ENCODE peak calls at places on chromosome 5, in five cellular contexts. Z, P, I, W and F are unnamed samples. For H4K20me1, the result is how much of the 10 kb centered on the place peaks cover.

GRCh38 chr5:17255471-17256016 is 38.1 kb downstream of the BASP1 start:
- DNase-seq in Z (no peak), P (no peak), I (no peak), W (peak), F (no peak)

GRCh38 chr5:180323929-180324632 is 29.1 kb downstream of the GFPT2 start:
- DNase-seq in Z (no peak), P (no peak), I (no peak), W (no peak), F (no peak)

GRCh38 chr5:119321569-119322311 is 34.1 kb upstream of the TNFAIP8 start:
- DNase-seq in Z (peak), P (no peak), I (no peak), W (no peak), F (no peak)

GRCh38 chr5:50711280-50711679 is 44.8 kb downstream of the PARP8 start:
- DNase-seq in Z (no peak), P (no peak), I (no peak), W (peak), F (no peak)

GRCh38 chr5:170499621-170500020 is 4.2 kb upstream of the KCNIP1 start:
- DNase-seq in Z (no peak), P (no peak), I (no peak), W (no peak), F (no peak)

GRCh38 chr5:9196403-9197224 is 349.3 kb downstream of the SEMA5A start:
- DNase-seq in Z (no peak), P (no peak), I (no peak), W (no peak), F (no peak)

GRCh38 chr5:86837610-86838009 is 219.9 kb downstream of the COX7C start:
- DNase-seq in Z (no peak), P (no peak), I (no peak), W (no peak), F (no peak)

GRCh38 chr5:138466058-138466899 is 1.0 kb downstream of the EGR1 start:
- DNase-seq in Z (peak), P (peak), I (no peak), W (no peak), F (no peak)

GRCh38 chr5:7811715-7812114 is 39.2 kb downstream of the CFAP90 start:
- DNase-seq in Z (no peak), P (no peak), I (no peak), W (no peak), F (no peak)

GRCh38 chr5:164967354-164967753 is 1461.9 kb downstream of the MAT2B start:
- DNase-seq in Z (no peak), P (no peak), I (no peak), W (no peak), F (no peak)

GRCh38 chr5:154002511-154003020 is 36.1 kb downstream of the FAM114A2 start:
- DNase-seq in Z (no peak), P (no peak), I (no peak), W (no peak), F (no peak)

GRCh38 chr5:139403787-139404483 is at the start of gene SPATA24:
- DNase-seq in Z (peak), P (peak), I (peak), W (peak), F (peak)

GRCh38 chr5:2582507-2582906 is 169.0 kb downstream of the IRX2 start:
- DNase-seq in Z (no peak), P (no peak), I (no peak), W (no peak), F (no peak)

GRCh38 chr5:1734271-1734907 is 65.2 kb downstream of the MRPL36 start:
- DNase-seq in Z (no peak), P (no peak), I (no peak), W (no peak), F (no peak)

GRCh38 chr5:72788851-72789505 is 27.5 kb upstream of the TNPO1 start:
- DNase-seq in Z (no peak), P (peak), I (no peak), W (no peak), F (no peak)

GRCh38 chr5:135642934-135643333 is 64.1 kb upstream of the CXCL14 start:
- DNase-seq in Z (no peak), P (no peak), I (no peak), W (no peak), F (no peak)

GRCh38 chr5:131795879-131796792 is 681 bp downstream of the FNIP1 start:
- DNase-seq in Z (no peak), P (peak), I (peak), W (no peak), F (peak)

GRCh38 chr5:159449925-159450324 is 119.6 kb upstream of the IL12B start:
- DNase-seq in Z (no peak), P (no peak), I (no peak), W (no peak), F (no peak)

GRCh38 chr5:125011419-125011818 is 265.0 kb upstream of the ZNF608 start:
- DNase-seq in Z (no peak), P (peak), I (no peak), W (no peak), F (no peak)
- H3K4me3 ChIP-seq in Z (no peak), P (no peak), I (no peak), W (no peak), F (no peak)

GRCh38 chr5:107457881-107458280 is 212.9 kb downstream of the EFNA5 start:
- DNase-seq in Z (no peak), P (no peak), I (no peak), W (no peak), F (no peak)

GRCh38 chr5:107458322-107458721 is 212.4 kb downstream of the EFNA5 start:
- DNase-seq in Z (no peak), P (no peak), I (no peak), W (no peak), F (no peak)

GRCh38 chr5:107457138-107457537 is 213.6 kb downstream of the EFNA5 start:
- DNase-seq in Z (no peak), P (no peak), I (no peak), W (no peak), F (no peak)

GRCh38 chr5:107455111-107455544 is 215.6 kb downstream of the EFNA5 start:
- DNase-seq in Z (no peak), P (no peak), I (no peak), W (no peak), F (no peak)

DNA sequence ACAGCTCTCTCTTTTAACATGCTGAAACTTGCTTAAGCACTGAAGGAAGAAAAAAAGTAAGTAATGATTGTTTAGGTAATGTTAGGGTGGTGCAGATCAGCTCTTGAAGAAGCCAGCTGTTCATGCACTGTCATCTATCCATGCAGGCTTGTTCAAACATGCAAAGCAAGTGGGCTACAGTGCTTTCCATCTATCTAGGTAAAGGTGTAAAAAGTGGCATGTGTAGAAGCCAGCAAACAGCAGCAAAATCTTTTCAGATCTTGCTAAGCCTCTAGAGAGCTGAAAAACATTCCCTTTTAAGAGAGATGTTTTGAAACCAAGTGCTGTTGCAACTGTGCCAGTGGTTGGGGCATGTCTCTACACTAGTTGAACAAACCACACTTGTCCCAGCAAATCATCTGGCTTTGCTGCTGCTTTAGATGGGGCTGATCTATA is 214.4 kb downstream of the EFNA5 start:
- DNase-seq in Z (no peak), P (no peak), I (no peak), W (peak), F (no peak)
- H4K20me1 ChIP-seq in Z (under half), P (under half), I (under half), W (under half), F (under half)

GRCh38 chr5:42993516-42994284 is 46.4 kb downstream of the ANXA2R start:
- DNase-seq in Z (no peak), P (no peak), I (no peak), W (no peak), F (no peak)
- TF ChIP-seq CREB1 in Z (no peak), P (no peak), I (no peak), W (no peak), F (no peak)

GRCh38 chr5:177131352-177131710 is 2.2 kb upstream of the NSD1 start:
- DNase-seq in Z (no peak), P (no peak), I (peak), W (no peak), F (no peak)

GRCh38 chr5:177131711-177132503 is 1.7 kb upstream of the NSD1 start:
- DNase-seq in Z (no peak), P (no peak), I (peak), W (no peak), F (peak)

GRCh38 chr5:177133119-177133844 is at the start of gene NSD1:
- DNase-seq in Z (peak), P (no peak), I (peak), W (peak), F (peak)

GRCh38 chr5:177133845-177134652 is 476 bp downstream of the NSD1 start:
- DNase-seq in Z (peak), P (no peak), I (peak), W (no peak), F (peak)

DNA sequence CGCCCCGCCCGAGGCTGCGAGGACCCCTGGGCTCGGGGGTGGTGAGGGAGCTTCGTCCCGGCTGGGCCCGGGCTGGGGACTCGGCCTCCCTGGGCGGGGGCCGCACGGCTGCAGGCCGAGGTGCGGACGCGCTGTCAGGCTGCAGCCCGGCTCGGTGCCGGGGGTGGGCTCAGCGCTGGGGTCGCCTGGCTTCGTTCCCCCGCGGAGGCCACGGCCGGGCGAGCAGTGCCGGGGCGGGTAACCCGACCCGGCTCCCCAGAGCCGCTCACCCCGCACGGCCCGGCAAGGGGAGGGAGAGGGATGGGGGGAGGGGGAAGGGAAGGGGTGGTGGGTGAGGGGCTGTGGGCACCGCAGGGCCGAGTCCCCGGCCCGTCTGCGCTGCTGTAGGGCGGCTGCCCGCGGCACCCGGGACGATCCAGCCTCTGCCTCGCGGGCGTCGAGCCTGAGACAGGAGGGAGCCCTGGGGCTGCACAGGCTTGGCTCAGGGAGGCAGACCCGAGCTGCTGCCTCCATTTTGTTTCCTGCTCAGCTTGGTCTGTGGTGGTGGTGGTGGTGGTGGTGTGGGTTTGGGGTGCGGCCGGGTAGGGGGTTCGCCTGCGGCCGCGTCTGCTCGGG is 962 bp upstream of the NSD1 start:
- DNase-seq in Z (no peak), P (no peak), I (peak), W (no peak), F (peak)
- H3K4me3 ChIP-seq in Z (no peak), P (no peak), I (peak), W (peak), F (peak)